ENCODE peak calls at places on chromosomes 13 and 19, in four cellular contexts. R is K562, Z is H1, O is HepG2. H is an unnamed sample.

GRCh38 chr13:33764716-33765115 is 53.2 kb upstream of the RFC3 start:
- DNase-seq in O (no peak), R (no peak), Z (no peak), H (no peak)

GRCh38 chr13:42865703-42866102 is 84.3 kb downstream of the FAM216B start:
- DNase-seq in O (no peak), R (no peak), Z (no peak), H (no peak)

GRCh38 chr13:64675256-64675892 is 2554.8 kb downstream of the PCDH9 start:
- DNase-seq in R (no peak), Z (no peak), O (peak; percentile 32), H (no peak)

GRCh38 chr13:45156565-45157361 is 36.5 kb downstream of the GTF2F2 start:
- DNase-seq in Z (no peak), R (no peak), O (no peak), H (no peak)

GRCh38 chr13:93270769-93271753 is 44.5 kb downstream of the GPC6 start:
- DNase-seq in Z (no peak), O (peak; percentile 74), R (no peak), H (no peak)

GRCh38 chr19:771332-771785 is 20.4 kb downstream of the MISP start:
- DNase-seq in R (peak; percentile 72), Z (no peak), O (peak; percentile 63), H (peak; percentile 55)

GRCh38 chr19:42352216-42352892 is 26.9 kb downstream of the MEGF8 start:
- DNase-seq in Z (no peak), O (no peak), R (no peak), H (no peak)

GRCh38 chr13:48930933-48931332 is 44.8 kb upstream of the FNDC3A start:
- DNase-seq in Z (no peak), O (no peak), R (no peak), H (no peak)

GRCh38 chr19:47124937-47125668 is 5.5 kb upstream of the SAE1 start:
- DNase-seq in Z (no peak), O (peak; percentile 78), R (peak; percentile 68), H (peak; percentile 85)

GRCh38 chr13:113923376-113924063 is 50.4 kb downstream of the C13orf46 start:
- DNase-seq in Z (no peak), R (no peak), O (no peak), H (no peak)

GRCh38 chr19:18029617-18030338 is 21.8 kb downstream of the ARRDC2 start:
- DNase-seq in R (no peak), Z (no peak), O (peak; percentile 79), H (peak; percentile 59)

GRCh38 chr13:102724923-102725322 is 30.1 kb upstream of the METTL21C start:
- DNase-seq in O (peak; percentile 82), R (no peak), Z (no peak), H (no peak)

GRCh38 chr19:3132971-3133792 is 2.7 kb upstream of the GNA15 start:
- DNase-seq in O (no peak), Z (no peak), R (peak; percentile 74), H (no peak)

GRCh38 chr13:30396434-30397075 is 25.7 kb upstream of the UBE2L5 start:
- DNase-seq in Z (no peak), R (no peak), O (no peak), H (no peak)

GRCh38 chr13:30400376-30400775 is 21.9 kb upstream of the UBE2L5 start:
- DNase-seq in Z (no peak), O (no peak), R (no peak), H (no peak)

GRCh38 chr13:30398601-30399072 is 23.7 kb upstream of the UBE2L5 start:
- DNase-seq in R (no peak), O (peak; percentile 40), Z (no peak), H (no peak)

GRCh38 chr13:30395192-30396158 is 26.8 kb upstream of the UBE2L5 start:
- DNase-seq in R (peak; percentile 24), Z (peak; percentile 69), O (peak; percentile 97), H (peak; percentile 48)

DNA sequence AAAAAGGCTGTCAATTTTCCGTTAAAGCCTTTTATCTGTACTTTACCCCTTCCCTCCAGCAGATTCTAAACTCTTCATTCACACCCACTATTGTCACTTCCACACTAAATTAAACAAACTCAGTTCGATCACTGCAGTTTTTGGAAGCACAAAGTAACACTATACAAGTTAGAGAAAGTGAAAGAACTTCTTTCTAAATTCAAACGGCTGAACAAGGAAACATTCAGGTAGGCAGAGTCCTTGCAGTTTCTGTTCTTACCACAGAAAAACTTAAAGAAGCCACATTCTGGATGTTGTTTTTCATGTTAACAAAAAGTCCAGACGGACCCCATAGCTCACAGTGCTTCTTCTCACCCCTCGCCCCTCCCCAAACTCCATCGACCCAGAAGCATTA is 27.5 kb upstream of the UBE2L5 start:
- DNase-seq in O (no peak), Z (no peak), R (no peak), H (no peak)
- TF ChIP-seq FOSL1 in O (no peak), Z (no peak), R (no peak), H (no peak)

GRCh38 chr19:19461306-19461670 is 54.1 kb downstream of the TSSK6 start:
- DNase-seq in Z (no peak), O (no peak), R (no peak), H (no peak)

GRCh38 chr19:19459099-19459498 is 53.6 kb downstream of the GATAD2A start:
- DNase-seq in R (no peak), Z (no peak), O (no peak), H (no peak)

GRCh38 chr19:19460761-19461265 is 54.5 kb downstream of the TSSK6 start:
- DNase-seq in O (no peak), Z (no peak), R (no peak), H (no peak)

GRCh38 chr19:19460258-19460731 is 54.8 kb downstream of the GATAD2A start:
- DNase-seq in Z (no peak), R (no peak), O (no peak), H (no peak)

GRCh38 chr19:19459707-19460251 is 54.3 kb downstream of the GATAD2A start:
- DNase-seq in O (no peak), R (no peak), Z (no peak), H (no peak)
- H4K20me1 ChIP-seq in O (peaks cover 37% of the 10 kb centered on the region), R (peaks cover 45% of the 10 kb centered on the region), Z (peaks cover 44% of the 10 kb centered on the region), H (peaks cover 6% of the 10 kb centered on the region)

GRCh38 chr19:44653977-44654784 is 10.5 kb downstream of the PVR start:
- DNase-seq in R (peak; percentile 58), Z (peak; percentile 83), O (peak; percentile 36), H (no peak)
- TF ChIP-seq FOSL1 in R (no peak), Z (no peak), O (no peak), H (no peak)

DNA sequence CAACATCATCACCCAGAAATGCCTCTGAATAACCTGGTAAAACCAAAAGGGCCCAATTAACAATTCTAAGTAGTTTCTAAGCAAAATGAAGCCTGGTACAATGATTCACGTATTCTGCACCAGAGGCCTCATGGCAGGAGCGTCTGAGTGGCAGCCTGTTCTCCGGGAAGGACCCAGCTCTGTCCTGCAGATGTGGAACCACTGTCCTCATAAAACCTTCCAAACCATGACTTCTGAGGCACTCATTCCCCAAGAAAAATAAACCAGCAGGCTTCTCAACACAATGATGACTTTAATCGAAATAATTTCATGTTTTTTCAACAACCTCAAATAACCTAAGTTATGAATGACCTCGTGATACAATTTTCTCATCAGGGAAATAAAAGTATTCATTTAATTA is 89.9 kb downstream of the STK24 start:
- DNase-seq in Z (no peak), R (no peak), O (no peak), H (no peak)
- H4K20me1 ChIP-seq in Z (peaks cover 34% of the 10 kb centered on the region), R (peaks cover 29% of the 10 kb centered on the region), O (peaks cover 11% of the 10 kb centered on the region), H (peaks cover 8% of the 10 kb centered on the region)

GRCh38 chr13:60334310-60334709 is 62.7 kb upstream of the TDRD3 start:
- DNase-seq in O (no peak), Z (no peak), R (no peak), H (no peak)
- TF ChIP-seq FOSL1 in O (no peak), Z (no peak), R (no peak), H (no peak)

GRCh38 chr19:10761443-10762242 is 43.8 kb downstream of the DNM2 start:
- DNase-seq in Z (no peak), O (no peak), R (no peak), H (no peak)

GRCh38 chr19:10763399-10763798 is 45.5 kb downstream of the DNM2 start:
- DNase-seq in R (no peak), O (no peak), Z (no peak), H (no peak)

GRCh38 chr19:10764340-10764894 is 46.5 kb downstream of the DNM2 start:
- DNase-seq in Z (no peak), O (peak; percentile 96), R (no peak), H (no peak)

GRCh38 chr19:10763828-10764339 is 46.0 kb downstream of the DNM2 start:
- DNase-seq in Z (no peak), O (no peak), R (no peak), H (no peak)

DNA sequence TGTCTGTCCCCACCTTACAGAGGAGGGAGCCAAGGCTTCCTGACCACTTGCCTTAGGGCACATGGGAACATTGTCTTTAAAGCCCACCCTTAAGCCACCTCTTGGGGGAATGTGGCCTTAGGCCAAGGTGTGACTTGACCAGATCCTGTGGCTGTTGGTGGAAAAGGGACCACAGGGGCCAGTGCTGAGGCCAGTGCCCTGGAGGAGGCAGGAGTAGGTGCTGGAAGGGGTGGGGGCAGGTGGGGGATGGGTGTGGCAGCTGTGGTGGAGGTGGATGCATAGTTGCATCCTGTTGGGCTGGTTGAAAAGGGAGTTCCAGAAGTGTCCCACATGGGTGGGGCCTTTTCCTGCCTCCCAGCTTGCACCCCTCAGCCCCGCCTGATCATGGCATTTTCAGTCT is 44.8 kb downstream of the DNM2 start:
- DNase-seq in Z (no peak), R (no peak), O (no peak), H (no peak)
- H4K20me1 ChIP-seq in Z (peaks cover 4% of the 10 kb centered on the region), R (peaks cover 6% of the 10 kb centered on the region), O (peaks cover 9% of the 10 kb centered on the region), H (no peaks in the 10 kb centered on the region)

GRCh38 chr19:33248104-33248503 is 22.5 kb upstream of the SLC7A10 start:
- DNase-seq in O (no peak), R (no peak), Z (no peak), H (no peak)

GRCh38 chr19:33248553-33248953 is 22.9 kb upstream of the SLC7A10 start:
- DNase-seq in O (peak; percentile 71), R (no peak), Z (no peak), H (no peak)

GRCh38 chr19:33246729-33247440 is 21.2 kb upstream of the SLC7A10 start:
- DNase-seq in O (no peak), Z (no peak), R (no peak), H (no peak)

GRCh38 chr19:33245948-33246728 is 20.5 kb upstream of the SLC7A10 start:
- DNase-seq in R (peak; percentile 40), Z (peak; percentile 73), O (no peak), H (no peak)

DNA sequence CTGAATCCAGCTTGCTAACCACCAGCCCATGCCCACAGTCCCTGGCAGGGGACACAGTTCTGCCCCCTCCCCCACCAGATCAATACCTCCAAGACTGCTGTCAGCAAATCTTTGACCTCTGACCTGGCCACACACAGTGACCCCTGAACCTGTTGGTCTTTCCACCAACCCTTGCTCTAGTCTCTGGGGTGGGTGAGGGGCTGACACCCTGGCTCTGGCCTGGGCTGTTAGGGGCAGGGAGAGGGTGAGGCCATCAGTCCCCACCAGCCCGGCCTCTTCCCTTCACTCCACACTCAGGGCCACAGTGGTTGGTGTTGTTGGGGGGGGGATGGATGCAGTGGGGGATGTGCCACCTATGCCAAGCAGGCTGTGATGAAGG is 21.8 kb upstream of the SLC7A10 start:
- DNase-seq in R (no peak), O (no peak), Z (no peak), H (no peak)
- TF ChIP-seq FOSL1 in R (no peak), O (no peak), Z (no peak), H (no peak)

GRCh38 chr19:5012688-5013457 is 44.0 kb downstream of the KDM4B start:
- DNase-seq in Z (no peak), O (no peak), R (no peak), H (no peak)
- H4K20me1 ChIP-seq in Z (peaks cover 11% of the 10 kb centered on the region), O (peaks cover 41% of the 10 kb centered on the region), R (peaks cover 13% of the 10 kb centered on the region), H (no peaks in the 10 kb centered on the region)